ENCODE peak calls at places on chromosomes 7 and 10, in eight cellular contexts. One of them, this sample, is unnamed.

GRCh38 chr7:106010866-106011265 is 47.8 kb downstream of the CDHR3 start:
- DNase-seq in A549: no peak
- DNase-seq in OCI-LY7: no peak
- DNase-seq in choroid plexus epithelial cell: peak
- DNase-seq in foreskin fibroblast: no peak
- DNase-seq in endothelial cell: no peak
- DNase-seq in tibial artery: no peak
- DNase-seq in GM13977: no peak
- DNase-seq in this sample: no peak

GRCh38 chr10:119233821-119234220 is 26.4 kb downstream of the GRK5 start:
- DNase-seq in A549: no peak
- DNase-seq in OCI-LY7: no peak
- DNase-seq in choroid plexus epithelial cell: peak
- DNase-seq in foreskin fibroblast: no peak
- DNase-seq in endothelial cell: no peak
- DNase-seq in tibial artery: no peak
- DNase-seq in GM13977: no peak
- DNase-seq in this sample: no peak

GRCh38 chr7:55439627-55440026 is 74.5 kb downstream of the LANCL2 start:
- DNase-seq in A549: no peak
- DNase-seq in OCI-LY7: no peak
- DNase-seq in choroid plexus epithelial cell: no peak
- DNase-seq in foreskin fibroblast: peak
- DNase-seq in endothelial cell: no peak
- DNase-seq in tibial artery: no peak
- DNase-seq in GM13977: no peak
- DNase-seq in this sample: no peak

GRCh38 chr7:10740805-10741204 is 232.9 kb upstream of the PHF14 start:
- DNase-seq in A549: no peak
- DNase-seq in OCI-LY7: no peak
- DNase-seq in choroid plexus epithelial cell: no peak
- DNase-seq in foreskin fibroblast: no peak
- DNase-seq in endothelial cell: no peak
- DNase-seq in tibial artery: no peak
- DNase-seq in GM13977: no peak
- DNase-seq in this sample: no peak

GRCh38 chr7:159310457-159311171 is 165.9 kb upstream of the VIPR2 start:
- DNase-seq in A549: no peak
- DNase-seq in OCI-LY7: no peak
- DNase-seq in choroid plexus epithelial cell: peak
- DNase-seq in foreskin fibroblast: no peak
- DNase-seq in endothelial cell: no peak
- DNase-seq in tibial artery: no peak
- DNase-seq in GM13977: no peak
- DNase-seq in this sample: no peak

GRCh38 chr7:137681657-137682562 is 164.9 kb downstream of the DGKI start:
- DNase-seq in A549: no peak
- DNase-seq in OCI-LY7: no peak
- DNase-seq in choroid plexus epithelial cell: peak
- DNase-seq in foreskin fibroblast: peak
- DNase-seq in endothelial cell: no peak
- DNase-seq in tibial artery: no peak
- DNase-seq in GM13977: no peak
- DNase-seq in this sample: no peak

GRCh38 chr10:92844746-92845145 is 3.6 kb upstream of the EXOC6 start:
- DNase-seq in A549: no peak
- DNase-seq in OCI-LY7: no peak
- DNase-seq in choroid plexus epithelial cell: no peak
- DNase-seq in foreskin fibroblast: no peak
- DNase-seq in endothelial cell: no peak
- DNase-seq in tibial artery: no peak
- DNase-seq in GM13977: no peak
- DNase-seq in this sample: no peak

GRCh38 chr7:157683251-157684156 is 346.7 kb downstream of the DNAJB6 start:
- DNase-seq in A549: no peak
- DNase-seq in OCI-LY7: no peak
- DNase-seq in choroid plexus epithelial cell: no peak
- DNase-seq in foreskin fibroblast: no peak
- DNase-seq in endothelial cell: no peak
- DNase-seq in tibial artery: no peak
- DNase-seq in GM13977: no peak
- DNase-seq in this sample: no peak

GRCh38 chr7:79709574-79710409 is 256.3 kb upstream of the MAGI2 start:
- DNase-seq in A549: no peak
- DNase-seq in OCI-LY7: no peak
- DNase-seq in choroid plexus epithelial cell: peak
- DNase-seq in foreskin fibroblast: peak
- DNase-seq in endothelial cell: no peak
- DNase-seq in tibial artery: no peak
- DNase-seq in GM13977: no peak
- DNase-seq in this sample: no peak

GRCh38 chr7:23357190-23358093 is 58.3 kb downstream of the MALSU1 start:
- DNase-seq in A549: peak
- DNase-seq in OCI-LY7: peak
- DNase-seq in choroid plexus epithelial cell: peak
- DNase-seq in foreskin fibroblast: peak
- DNase-seq in endothelial cell: no peak
- DNase-seq in tibial artery: no peak
- DNase-seq in GM13977: peak
- DNase-seq in this sample: no peak

GRCh38 chr10:79052311-79053080 is 16.3 kb upstream of the ZMIZ1 start:
- DNase-seq in A549: peak
- DNase-seq in OCI-LY7: peak
- DNase-seq in choroid plexus epithelial cell: peak
- DNase-seq in foreskin fibroblast: no peak
- DNase-seq in endothelial cell: peak
- DNase-seq in tibial artery: no peak
- DNase-seq in GM13977: no peak
- DNase-seq in this sample: no peak

GRCh38 chr10:127402596-127403409 is 146.3 kb upstream of the NPS start:
- DNase-seq in A549: no peak
- DNase-seq in OCI-LY7: no peak
- DNase-seq in choroid plexus epithelial cell: no peak
- DNase-seq in foreskin fibroblast: no peak
- DNase-seq in endothelial cell: no peak
- DNase-seq in tibial artery: no peak
- DNase-seq in GM13977: no peak
- DNase-seq in this sample: no peak

DNA sequence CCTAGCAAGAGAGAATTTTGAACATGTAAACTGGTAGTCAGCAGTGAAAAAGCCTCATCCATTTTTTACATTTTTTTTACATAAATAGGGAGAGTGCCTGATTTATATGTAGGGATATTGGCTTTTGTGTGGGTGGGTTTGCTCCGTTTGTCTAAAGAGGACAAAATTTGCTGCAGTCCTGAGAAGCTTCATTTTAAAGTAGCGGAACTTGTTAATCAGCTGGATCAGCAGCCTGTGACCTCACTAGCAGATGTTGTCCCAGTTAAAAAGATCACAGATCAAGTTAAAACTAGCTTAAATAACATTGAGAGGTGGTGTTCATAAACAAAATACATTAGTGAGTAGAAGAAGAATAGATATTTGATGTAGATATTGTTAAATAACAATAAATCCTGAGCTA is 2.6 kb downstream of the ATRNL1 start:
- DNase-seq in A549: no peak
- DNase-seq in OCI-LY7: no peak
- DNase-seq in choroid plexus epithelial cell: no peak
- DNase-seq in foreskin fibroblast: no peak
- DNase-seq in endothelial cell: no peak
- DNase-seq in tibial artery: no peak
- DNase-seq in GM13977: no peak
- DNase-seq in this sample: no peak
- TF ChIP-seq CTCF in A549: no peak
- TF ChIP-seq CTCF in OCI-LY7: no peak
- TF ChIP-seq CTCF in choroid plexus epithelial cell: no peak
- TF ChIP-seq CTCF in foreskin fibroblast: no peak
- TF ChIP-seq CTCF in endothelial cell: no peak
- TF ChIP-seq CTCF in tibial artery: no peak
- TF ChIP-seq CTCF in GM13977: no peak
- TF ChIP-seq CTCF in this sample: no peak

GRCh38 chr10:5211696-5212095 is 15.1 kb downstream of the AKR1C4 start:
- DNase-seq in A549: no peak
- DNase-seq in OCI-LY7: no peak
- DNase-seq in choroid plexus epithelial cell: no peak
- DNase-seq in foreskin fibroblast: no peak
- DNase-seq in endothelial cell: no peak
- DNase-seq in tibial artery: no peak
- DNase-seq in GM13977: no peak
- DNase-seq in this sample: no peak
- TF ChIP-seq CTCF in A549: no peak
- TF ChIP-seq CTCF in OCI-LY7: no peak
- TF ChIP-seq CTCF in choroid plexus epithelial cell: no peak
- TF ChIP-seq CTCF in foreskin fibroblast: no peak
- TF ChIP-seq CTCF in endothelial cell: no peak
- TF ChIP-seq CTCF in tibial artery: no peak
- TF ChIP-seq CTCF in GM13977: no peak
- TF ChIP-seq CTCF in this sample: no peak

DNA sequence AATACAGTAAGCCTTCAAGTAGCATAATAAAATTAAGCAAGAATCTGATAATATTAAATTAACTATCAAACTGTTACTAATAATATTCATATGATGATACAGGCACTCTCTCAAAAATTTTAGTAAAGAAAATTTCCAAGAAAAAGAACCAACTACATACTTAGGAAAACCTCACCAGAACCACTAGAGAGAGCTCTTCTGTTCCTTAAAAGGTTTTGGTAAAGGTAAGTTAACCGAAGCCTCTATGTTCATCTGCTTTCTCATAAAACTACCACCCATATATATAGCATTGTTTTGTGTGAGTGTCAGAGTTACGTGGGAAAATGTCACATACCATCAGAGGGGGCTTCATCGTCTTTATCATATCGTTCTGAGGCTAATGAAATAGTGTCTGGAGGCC is 20.7 kb downstream of the SKAP2 start:
- DNase-seq in A549: no peak
- DNase-seq in OCI-LY7: peak
- DNase-seq in choroid plexus epithelial cell: peak
- DNase-seq in foreskin fibroblast: no peak
- DNase-seq in endothelial cell: no peak
- DNase-seq in tibial artery: no peak
- DNase-seq in GM13977: no peak
- DNase-seq in this sample: no peak
- TF ChIP-seq CTCF in A549: peak
- TF ChIP-seq CTCF in OCI-LY7: peak
- TF ChIP-seq CTCF in choroid plexus epithelial cell: peak
- TF ChIP-seq CTCF in foreskin fibroblast: no peak
- TF ChIP-seq CTCF in endothelial cell: no peak
- TF ChIP-seq CTCF in tibial artery: no peak
- TF ChIP-seq CTCF in GM13977: no peak
- TF ChIP-seq CTCF in this sample: no peak

DNA sequence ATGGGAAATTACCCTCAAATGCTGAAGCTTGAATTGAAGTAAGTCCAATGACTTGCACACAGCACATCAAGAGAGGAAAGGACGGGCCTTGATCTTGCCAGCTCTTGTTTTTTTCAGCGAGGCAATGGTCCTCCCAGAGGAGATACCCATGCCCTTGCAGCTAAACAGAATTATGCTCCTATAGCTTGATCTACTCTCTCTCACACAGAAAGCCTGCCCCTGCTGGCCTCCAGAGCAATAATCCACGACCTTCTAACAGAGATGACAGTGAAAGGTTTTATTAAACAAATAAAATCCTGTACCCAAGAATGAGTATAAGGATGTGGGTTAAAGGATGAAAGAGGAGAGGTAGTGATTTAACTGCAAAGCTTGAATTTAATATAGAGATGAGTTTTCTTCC is 268.0 kb downstream of the ADRA2A start:
- DNase-seq in A549: no peak
- DNase-seq in OCI-LY7: peak
- DNase-seq in choroid plexus epithelial cell: no peak
- DNase-seq in foreskin fibroblast: no peak
- DNase-seq in endothelial cell: no peak
- DNase-seq in tibial artery: no peak
- DNase-seq in GM13977: no peak
- DNase-seq in this sample: no peak
- TF ChIP-seq CTCF in A549: no peak
- TF ChIP-seq CTCF in OCI-LY7: peak
- TF ChIP-seq CTCF in choroid plexus epithelial cell: no peak
- TF ChIP-seq CTCF in foreskin fibroblast: peak
- TF ChIP-seq CTCF in endothelial cell: peak
- TF ChIP-seq CTCF in tibial artery: no peak
- TF ChIP-seq CTCF in GM13977: peak
- TF ChIP-seq CTCF in this sample: no peak

GRCh38 chr7:36440880-36441279 is 51.2 kb downstream of the ANLN start:
- DNase-seq in A549: peak
- DNase-seq in OCI-LY7: no peak
- DNase-seq in choroid plexus epithelial cell: peak
- DNase-seq in foreskin fibroblast: no peak
- DNase-seq in endothelial cell: no peak
- DNase-seq in tibial artery: no peak
- DNase-seq in GM13977: peak
- DNase-seq in this sample: no peak
- TF ChIP-seq CTCF in A549: peak
- TF ChIP-seq CTCF in OCI-LY7: peak
- TF ChIP-seq CTCF in choroid plexus epithelial cell: no peak
- TF ChIP-seq CTCF in foreskin fibroblast: peak
- TF ChIP-seq CTCF in endothelial cell: peak
- TF ChIP-seq CTCF in tibial artery: peak
- TF ChIP-seq CTCF in GM13977: peak
- TF ChIP-seq CTCF in this sample: no peak